ENCODE peak calls at places on chromosomes 5 and 9, in nine cellular contexts. One of them, this sample, is unnamed.

GRCh38 chr9:11163843-11164242 is 551.0 kb upstream of the PTPRD start:
- DNase-seq in vagina: no peak
- DNase-seq in gastrocnemius medialis: no peak
- DNase-seq in heart left ventricle: no peak
- DNase-seq in sigmoid colon: no peak
- DNase-seq in uterus: no peak
- DNase-seq in transverse colon: no peak
- DNase-seq in lower leg skin: no peak
- DNase-seq in spleen: no peak
- DNase-seq in this sample: no peak

GRCh38 chr9:122179690-122180074 is 20.0 kb downstream of the MORN5 start:
- DNase-seq in vagina: no peak
- DNase-seq in gastrocnemius medialis: no peak
- DNase-seq in heart left ventricle: no peak
- DNase-seq in sigmoid colon: no peak
- DNase-seq in uterus: no peak
- DNase-seq in transverse colon: no peak
- DNase-seq in lower leg skin: no peak
- DNase-seq in spleen: no peak
- DNase-seq in this sample: no peak

GRCh38 chr5:154624341-154624740 is 130.8 kb upstream of the LARP1 start:
- DNase-seq in vagina: no peak
- DNase-seq in gastrocnemius medialis: no peak
- DNase-seq in heart left ventricle: no peak
- DNase-seq in sigmoid colon: no peak
- DNase-seq in uterus: no peak
- DNase-seq in transverse colon: no peak
- DNase-seq in lower leg skin: no peak
- DNase-seq in spleen: no peak
- DNase-seq in this sample: no peak

GRCh38 chr9:89701221-89701798 is 96.5 kb downstream of the GADD45G start:
- DNase-seq in vagina: no peak
- DNase-seq in gastrocnemius medialis: no peak
- DNase-seq in heart left ventricle: no peak
- DNase-seq in sigmoid colon: no peak
- DNase-seq in uterus: peak; percentile 5
- DNase-seq in transverse colon: no peak
- DNase-seq in lower leg skin: no peak
- DNase-seq in spleen: peak; percentile 79
- DNase-seq in this sample: no peak

GRCh38 chr9:138072897-138073296 is 195.3 kb downstream of the CACNA1B start:
- DNase-seq in vagina: peak; percentile 77
- DNase-seq in gastrocnemius medialis: no peak
- DNase-seq in heart left ventricle: no peak
- DNase-seq in sigmoid colon: no peak
- DNase-seq in uterus: no peak
- DNase-seq in transverse colon: no peak
- DNase-seq in lower leg skin: no peak
- DNase-seq in spleen: peak; percentile 69
- DNase-seq in this sample: no peak

GRCh38 chr5:155342956-155343355 is 329.4 kb downstream of the KIF4B start:
- DNase-seq in vagina: no peak
- DNase-seq in gastrocnemius medialis: no peak
- DNase-seq in heart left ventricle: no peak
- DNase-seq in sigmoid colon: no peak
- DNase-seq in uterus: no peak
- DNase-seq in transverse colon: no peak
- DNase-seq in lower leg skin: no peak
- DNase-seq in spleen: no peak
- DNase-seq in this sample: no peak

GRCh38 chr9:137366445-137366810 is 56.5 kb downstream of the EXD3 start:
- DNase-seq in vagina: no peak
- DNase-seq in gastrocnemius medialis: no peak
- DNase-seq in heart left ventricle: no peak
- DNase-seq in sigmoid colon: peak; percentile 59
- DNase-seq in uterus: peak; percentile 11
- DNase-seq in transverse colon: no peak
- DNase-seq in lower leg skin: no peak
- DNase-seq in spleen: peak; percentile 51
- DNase-seq in this sample: no peak

GRCh38 chr5:115415143-115415491 is 118.7 kb upstream of the CCDC112 start:
- DNase-seq in vagina: no peak
- DNase-seq in gastrocnemius medialis: no peak
- DNase-seq in heart left ventricle: peak; percentile 40
- DNase-seq in sigmoid colon: no peak
- DNase-seq in uterus: no peak
- DNase-seq in transverse colon: peak; percentile 89
- DNase-seq in lower leg skin: no peak
- DNase-seq in spleen: no peak
- DNase-seq in this sample: no peak

GRCh38 chr5:33272288-33272687 is 168.5 kb upstream of the TARS1 start:
- DNase-seq in vagina: no peak
- DNase-seq in gastrocnemius medialis: no peak
- DNase-seq in heart left ventricle: no peak
- DNase-seq in sigmoid colon: no peak
- DNase-seq in uterus: no peak
- DNase-seq in transverse colon: no peak
- DNase-seq in lower leg skin: no peak
- DNase-seq in spleen: no peak
- DNase-seq in this sample: no peak

GRCh38 chr5:112933651-112934365 is 11.8 kb upstream of the REEP5 start:
- DNase-seq in vagina: no peak
- DNase-seq in gastrocnemius medialis: no peak
- DNase-seq in heart left ventricle: no peak
- DNase-seq in sigmoid colon: no peak
- DNase-seq in uterus: no peak
- DNase-seq in transverse colon: no peak
- DNase-seq in lower leg skin: no peak
- DNase-seq in spleen: no peak
- DNase-seq in this sample: no peak

GRCh38 chr5:79436224-79436623 is 77.7 kb downstream of the HOMER1 start:
- DNase-seq in vagina: no peak
- DNase-seq in gastrocnemius medialis: no peak
- DNase-seq in heart left ventricle: no peak
- DNase-seq in sigmoid colon: no peak
- DNase-seq in uterus: no peak
- DNase-seq in transverse colon: no peak
- DNase-seq in lower leg skin: no peak
- DNase-seq in spleen: no peak
- DNase-seq in this sample: no peak

GRCh38 chr5:151895660-151896040 is 29.0 kb downstream of the GLRA1 start:
- DNase-seq in vagina: no peak
- DNase-seq in gastrocnemius medialis: no peak
- DNase-seq in heart left ventricle: no peak
- DNase-seq in sigmoid colon: no peak
- DNase-seq in uterus: no peak
- DNase-seq in transverse colon: no peak
- DNase-seq in lower leg skin: no peak
- DNase-seq in spleen: no peak
- DNase-seq in this sample: no peak

GRCh38 chr5:114361724-114362196 is at the start of gene KCNN2:
- DNase-seq in vagina: no peak
- DNase-seq in gastrocnemius medialis: peak; percentile 54
- DNase-seq in heart left ventricle: peak; percentile 91
- DNase-seq in sigmoid colon: peak; percentile 90
- DNase-seq in uterus: peak; percentile 85
- DNase-seq in transverse colon: peak; percentile 77
- DNase-seq in lower leg skin: peak; percentile 40
- DNase-seq in spleen: peak; percentile 85
- DNase-seq in this sample: peak; percentile 9

GRCh38 chr5:61623401-61624069 is 291.5 kb downstream of the ZSWIM6 start:
- DNase-seq in vagina: no peak
- DNase-seq in gastrocnemius medialis: no peak
- DNase-seq in heart left ventricle: no peak
- DNase-seq in sigmoid colon: no peak
- DNase-seq in uterus: no peak
- DNase-seq in transverse colon: no peak
- DNase-seq in lower leg skin: no peak
- DNase-seq in spleen: no peak
- DNase-seq in this sample: no peak

GRCh38 chr5:32193591-32193990 is 19.5 kb upstream of the GOLPH3 start:
- DNase-seq in vagina: no peak
- DNase-seq in gastrocnemius medialis: peak; percentile 53
- DNase-seq in heart left ventricle: peak; percentile 88
- DNase-seq in sigmoid colon: peak; percentile 94
- DNase-seq in uterus: peak; percentile 73
- DNase-seq in transverse colon: peak; percentile 90
- DNase-seq in lower leg skin: peak; percentile 65
- DNase-seq in spleen: peak; percentile 66
- DNase-seq in this sample: peak; percentile 54

GRCh38 chr5:171450423-171451246 is 31.2 kb downstream of the FGF18 start:
- DNase-seq in vagina: no peak
- DNase-seq in gastrocnemius medialis: peak; percentile 45
- DNase-seq in heart left ventricle: peak; percentile 56
- DNase-seq in sigmoid colon: peak; percentile 81
- DNase-seq in uterus: peak; percentile 72
- DNase-seq in transverse colon: peak; percentile 36
- DNase-seq in lower leg skin: peak; percentile 20
- DNase-seq in spleen: no peak
- DNase-seq in this sample: peak; percentile 29

GRCh38 chr9:134455010-134455409 is 128.8 kb downstream of the RXRA start:
- DNase-seq in vagina: no peak
- DNase-seq in gastrocnemius medialis: no peak
- DNase-seq in heart left ventricle: no peak
- DNase-seq in sigmoid colon: no peak
- DNase-seq in uterus: no peak
- DNase-seq in transverse colon: no peak
- DNase-seq in lower leg skin: no peak
- DNase-seq in spleen: peak; percentile 70
- DNase-seq in this sample: no peak

GRCh38 chr9:134456740-134457315 is 130.6 kb downstream of the RXRA start:
- DNase-seq in vagina: no peak
- DNase-seq in gastrocnemius medialis: no peak
- DNase-seq in heart left ventricle: no peak
- DNase-seq in sigmoid colon: no peak
- DNase-seq in uterus: no peak
- DNase-seq in transverse colon: no peak
- DNase-seq in lower leg skin: no peak
- DNase-seq in spleen: peak; percentile 79
- DNase-seq in this sample: no peak

GRCh38 chr9:134455537-134455936 is 129.3 kb downstream of the RXRA start:
- DNase-seq in vagina: no peak
- DNase-seq in gastrocnemius medialis: no peak
- DNase-seq in heart left ventricle: no peak
- DNase-seq in sigmoid colon: no peak
- DNase-seq in uterus: no peak
- DNase-seq in transverse colon: no peak
- DNase-seq in lower leg skin: no peak
- DNase-seq in spleen: peak; percentile 83
- DNase-seq in this sample: no peak

GRCh38 chr9:134457321-134457923 is 131.2 kb downstream of the RXRA start:
- DNase-seq in vagina: no peak
- DNase-seq in gastrocnemius medialis: no peak
- DNase-seq in heart left ventricle: no peak
- DNase-seq in sigmoid colon: no peak
- DNase-seq in uterus: no peak
- DNase-seq in transverse colon: no peak
- DNase-seq in lower leg skin: no peak
- DNase-seq in spleen: peak; percentile 64
- DNase-seq in this sample: no peak

GRCh38 chr9:134455951-134456739 is 129.9 kb downstream of the RXRA start:
- DNase-seq in vagina: no peak
- DNase-seq in gastrocnemius medialis: peak; percentile 80
- DNase-seq in heart left ventricle: peak; percentile 91
- DNase-seq in sigmoid colon: peak; percentile 96
- DNase-seq in uterus: peak; percentile 95
- DNase-seq in transverse colon: peak; percentile 81
- DNase-seq in lower leg skin: peak; percentile 82
- DNase-seq in spleen: peak; percentile 96
- DNase-seq in this sample: peak; percentile 87
- TF ChIP-seq POLR2A in vagina: no peak
- TF ChIP-seq POLR2A in gastrocnemius medialis: peak; percentile 58
- TF ChIP-seq POLR2A in heart left ventricle: no peak
- TF ChIP-seq POLR2A in sigmoid colon: no peak
- TF ChIP-seq POLR2A in uterus: peak; percentile 10
- TF ChIP-seq POLR2A in transverse colon: peak; percentile 37
- TF ChIP-seq POLR2A in lower leg skin: peak; percentile 10
- TF ChIP-seq POLR2A in spleen: no peak
- TF ChIP-seq POLR2A in this sample: no peak

GRCh38 chr5:6371079-6371810 is 7.1 kb downstream of the MED10 start:
- DNase-seq in vagina: no peak
- DNase-seq in gastrocnemius medialis: no peak
- DNase-seq in heart left ventricle: no peak
- DNase-seq in sigmoid colon: no peak
- DNase-seq in uterus: no peak
- DNase-seq in transverse colon: no peak
- DNase-seq in lower leg skin: no peak
- DNase-seq in spleen: no peak
- DNase-seq in this sample: no peak
- TF ChIP-seq POLR2A in vagina: no peak
- TF ChIP-seq POLR2A in gastrocnemius medialis: no peak
- TF ChIP-seq POLR2A in heart left ventricle: no peak
- TF ChIP-seq POLR2A in sigmoid colon: no peak
- TF ChIP-seq POLR2A in uterus: no peak
- TF ChIP-seq POLR2A in transverse colon: no peak
- TF ChIP-seq POLR2A in lower leg skin: no peak
- TF ChIP-seq POLR2A in spleen: no peak
- TF ChIP-seq POLR2A in this sample: no peak

DNA sequence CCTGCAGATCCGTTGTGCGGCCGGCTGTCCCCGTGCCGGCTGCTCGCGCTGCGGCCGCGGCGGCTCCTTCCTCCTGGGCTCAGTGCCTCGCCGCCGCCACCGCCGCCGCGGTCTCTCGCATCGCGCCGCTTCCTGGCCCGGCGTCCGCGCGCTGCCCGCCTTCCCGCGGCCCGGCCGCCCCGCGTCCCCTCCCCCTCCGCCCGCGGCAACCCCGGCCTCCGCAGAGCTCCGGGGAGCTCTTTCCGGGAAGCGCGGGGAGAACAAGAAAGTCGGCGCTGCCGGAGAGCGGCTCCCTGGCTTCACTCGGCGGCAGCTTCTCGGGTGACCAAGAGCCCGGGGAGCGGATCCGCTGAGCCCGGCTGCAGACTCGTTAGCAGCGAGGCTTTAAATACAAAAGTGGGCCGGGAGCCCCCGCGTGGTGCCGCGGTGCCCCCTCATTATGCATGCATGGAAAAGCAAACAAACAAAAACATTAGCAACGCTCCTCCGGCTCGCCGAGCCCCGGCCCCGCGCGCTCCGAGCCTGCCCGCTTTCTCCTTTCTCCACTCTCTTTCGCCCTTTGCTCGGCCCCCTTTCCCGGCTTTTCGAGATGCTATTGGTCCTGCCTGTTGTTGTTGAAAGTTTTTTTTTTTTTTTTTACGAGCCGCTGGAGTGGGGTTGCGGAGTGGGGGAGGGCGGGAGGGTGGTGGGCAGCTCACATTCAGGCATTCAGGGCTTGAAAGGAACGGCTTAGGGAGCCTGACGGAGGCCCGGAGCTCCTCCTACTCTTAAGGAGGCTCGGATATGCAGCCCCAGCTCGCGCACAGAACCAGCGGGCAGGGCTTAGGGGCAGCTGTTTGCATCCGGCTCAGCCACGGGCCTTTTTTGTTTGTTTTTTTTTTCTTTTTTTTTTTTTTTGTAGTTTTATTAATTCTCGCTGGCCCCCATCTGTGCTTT is at the start of gene GAS1:
- DNase-seq in vagina: peak; percentile 96
- DNase-seq in gastrocnemius medialis: peak; percentile 87
- DNase-seq in heart left ventricle: peak; percentile 93
- DNase-seq in sigmoid colon: peak; percentile 97
- DNase-seq in uterus: peak; percentile 95
- DNase-seq in transverse colon: peak; percentile 78
- DNase-seq in lower leg skin: peak; percentile 85
- DNase-seq in spleen: peak; percentile 92
- DNase-seq in this sample: peak; percentile 77
- TF ChIP-seq POLR2A in vagina: no peak
- TF ChIP-seq POLR2A in gastrocnemius medialis: peak; percentile 71
- TF ChIP-seq POLR2A in heart left ventricle: no peak
- TF ChIP-seq POLR2A in sigmoid colon: peak; percentile 69
- TF ChIP-seq POLR2A in uterus: peak; percentile 72
- TF ChIP-seq POLR2A in transverse colon: no peak
- TF ChIP-seq POLR2A in lower leg skin: no peak
- TF ChIP-seq POLR2A in spleen: peak; percentile 32
- TF ChIP-seq POLR2A in this sample: peak; percentile 28

GRCh38 chr9:85940275-85940831 is 593 bp upstream of the NAA35 start:
- DNase-seq in vagina: no peak
- DNase-seq in gastrocnemius medialis: no peak
- DNase-seq in heart left ventricle: no peak
- DNase-seq in sigmoid colon: no peak
- DNase-seq in uterus: no peak
- DNase-seq in transverse colon: no peak
- DNase-seq in lower leg skin: no peak
- DNase-seq in spleen: no peak
- DNase-seq in this sample: no peak
- TF ChIP-seq POLR2A in vagina: no peak
- TF ChIP-seq POLR2A in gastrocnemius medialis: no peak
- TF ChIP-seq POLR2A in heart left ventricle: no peak
- TF ChIP-seq POLR2A in sigmoid colon: peak; percentile 55
- TF ChIP-seq POLR2A in uterus: no peak
- TF ChIP-seq POLR2A in transverse colon: peak; percentile 86
- TF ChIP-seq POLR2A in lower leg skin: no peak
- TF ChIP-seq POLR2A in spleen: peak; percentile 49
- TF ChIP-seq POLR2A in this sample: no peak